ENCODE peak calls at places on chromosomes 16 and 17, in nine cellular contexts. Q, A, O, U, K, G, F, P and Y are unnamed samples. For H3K36me3, the result is how much of the 10 kb centered on the place peaks cover.

GRCh38 chr16:55471448-55472097 is 7.4 kb upstream of the MMP2 start:
- DNase-seq in A (no peak), O (no peak), U (no peak), Q (no peak), G (no peak), K (no peak), P (peak), F (no peak), Y (no peak)

GRCh38 chr16:2919511-2920255 is 8.0 kb downstream of the FLYWCH1 start:
- DNase-seq in O (no peak), F (peak), U (no peak), P (peak), A (peak), G (no peak), K (peak), Q (peak), Y (peak)

GRCh38 chr16:67555795-67556212 is 6.5 kb upstream of the CTCF start:
- DNase-seq in O (no peak), A (no peak), K (no peak), P (peak), U (no peak), Q (no peak), G (no peak), F (no peak), Y (no peak)

GRCh38 chr17:77771145-77771544 is 187.4 kb upstream of the TNRC6C start:
- DNase-seq in A (no peak), O (no peak), P (no peak), F (no peak), K (no peak), G (no peak), U (no peak), Q (no peak), Y (no peak)

GRCh38 chr16:16887193-16887592 is 508.3 kb downstream of the NPIPA7 start:
- DNase-seq in F (no peak), G (no peak), P (no peak), O (no peak), Q (no peak), A (no peak), U (peak), K (no peak), Y (no peak)

GRCh38 chr16:85492617-85492957 is 120.5 kb upstream of the GSE1 start:
- DNase-seq in P (no peak), U (no peak), A (no peak), Q (no peak), G (no peak), O (no peak), F (no peak), K (no peak), Y (no peak)

GRCh38 chr16:85718682-85719081 is 29.9 kb upstream of the GINS2 start:
- DNase-seq in G (no peak), P (no peak), O (no peak), K (no peak), A (no peak), F (peak), U (no peak), Q (no peak), Y (peak)

GRCh38 chr17:79045830-79046500 is 22.0 kb downstream of the C1QTNF1 start:
- DNase-seq in A (peak), G (peak), K (peak), P (peak), F (peak), Q (peak), O (peak), U (no peak), Y (peak)

GRCh38 chr17:79572136-79572915 is 38.5 kb downstream of the RBFOX3 start:
- DNase-seq in A (no peak), P (no peak), U (no peak), Q (no peak), F (no peak), O (peak), G (no peak), K (no peak), Y (no peak)

GRCh38 chr17:76384987-76385891 is 830 bp downstream of the SPHK1 start:
- DNase-seq in K (peak), Q (no peak), A (no peak), F (peak), O (no peak), G (no peak), P (peak), U (no peak), Y (peak)

GRCh38 chr17:17822189-17822978 is 14.4 kb downstream of the SREBF1 start:
- DNase-seq in U (no peak), K (peak), P (peak), Q (peak), A (peak), F (peak), O (peak), G (peak), Y (no peak)

GRCh38 chr17:66915204-66915611 is 49.3 kb upstream of the CACNG4 start:
- DNase-seq in U (no peak), O (no peak), G (peak), F (peak), K (peak), Q (peak), A (no peak), P (no peak), Y (peak)

GRCh38 chr17:72164340-72164739 is 43.5 kb downstream of the SOX9 start:
- DNase-seq in P (peak), U (no peak), O (no peak), A (no peak), F (no peak), K (no peak), Q (no peak), G (no peak), Y (no peak)

GRCh38 chr17:50565559-50566350 is 5.2 kb downstream of the CACNA1G start:
- DNase-seq in F (no peak), Q (no peak), A (no peak), P (peak), K (no peak), O (no peak), G (no peak), U (no peak), Y (no peak)

GRCh38 chr17:80980397-80981061 is 11.1 kb upstream of the CHMP6 start:
- DNase-seq in F (no peak), O (no peak), G (no peak), U (no peak), K (no peak), Q (no peak), P (peak), A (no peak), Y (no peak)

GRCh38 chr16:11231367-11231970 is 24.5 kb downstream of the SOCS1 start:
- DNase-seq in U (no peak), F (no peak), Q (no peak), K (peak), G (no peak), A (no peak), O (no peak), P (no peak), Y (no peak)

GRCh38 chr16:11234884-11235702 is 20.9 kb downstream of the SOCS1 start:
- DNase-seq in P (peak), Q (no peak), G (no peak), K (no peak), F (no peak), O (no peak), U (no peak), A (no peak), Y (no peak)

GRCh38 chr16:11233727-11234376 is 22.2 kb downstream of the SOCS1 start:
- DNase-seq in G (no peak), O (no peak), P (no peak), U (no peak), A (no peak), K (no peak), F (no peak), Q (no peak), Y (peak)

GRCh38 chr16:11232302-11232851 is 23.6 kb downstream of the SOCS1 start:
- DNase-seq in F (no peak), A (no peak), Q (no peak), O (no peak), U (no peak), K (no peak), G (no peak), P (no peak), Y (no peak)

DNA sequence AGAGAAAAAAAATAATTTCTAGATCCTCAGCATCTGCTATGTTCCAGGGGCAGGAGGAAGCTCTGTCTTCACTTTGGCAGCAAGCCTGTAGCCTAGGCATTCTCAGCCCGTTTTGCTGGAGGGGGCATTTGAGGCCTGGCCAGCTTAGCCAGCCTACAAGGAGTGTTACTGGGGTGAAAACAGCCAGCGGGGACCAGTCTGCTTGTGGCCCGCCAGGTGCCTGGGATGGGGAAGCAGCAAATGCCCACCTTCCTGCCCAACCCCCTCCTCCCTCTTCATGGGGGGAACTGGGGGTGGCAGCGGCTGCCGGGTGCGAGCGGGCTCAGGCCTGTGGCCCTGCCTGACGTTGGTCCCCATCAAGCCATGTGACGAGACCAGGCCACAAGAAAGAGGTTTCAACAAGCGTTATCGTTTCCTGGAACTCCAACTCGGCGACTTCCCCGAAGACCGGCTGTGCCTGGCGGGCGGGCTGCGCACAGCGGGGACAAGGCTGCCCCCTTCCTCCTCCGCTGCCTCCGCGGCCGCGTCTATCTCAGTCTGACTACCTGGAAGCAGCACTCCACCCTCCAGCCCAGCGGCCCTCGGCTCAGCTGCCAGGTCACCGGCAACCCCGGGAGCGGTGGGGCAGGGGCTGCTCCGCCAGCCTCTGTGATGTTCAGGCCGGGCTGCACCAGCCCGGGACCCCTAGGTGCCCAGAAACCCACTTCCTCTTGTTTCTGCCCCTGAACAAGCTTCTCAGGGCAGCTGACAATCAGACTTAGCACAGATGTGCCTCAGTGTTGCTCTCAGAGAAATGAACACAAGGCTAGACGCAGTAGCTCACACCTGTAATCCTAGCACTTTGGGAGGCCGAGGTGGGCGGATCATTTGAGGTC is 22.9 kb downstream of the SOCS1 start:
- DNase-seq in F (peak), O (no peak), A (no peak), G (no peak), U (no peak), Q (no peak), K (no peak), P (no peak), Y (peak)
- TF ChIP-seq POLR2A in F (no peak), O (no peak), A (no peak), G (no peak), U (no peak), Q (no peak), K (no peak), P (no peak), Y (peak)

GRCh38 chr16:21646091-21646490 is 6.3 kb downstream of the IGSF6 start:
- DNase-seq in F (no peak), K (peak), P (no peak), A (no peak), U (no peak), O (no peak), G (no peak), Q (no peak), Y (no peak)

GRCh38 chr16:21643787-21644186 is 8.6 kb downstream of the IGSF6 start:
- DNase-seq in Q (no peak), A (no peak), F (no peak), G (no peak), K (no peak), O (no peak), U (no peak), P (no peak), Y (no peak)

GRCh38 chr16:21644674-21645073 is 7.7 kb downstream of the IGSF6 start:
- DNase-seq in G (no peak), P (no peak), A (no peak), Q (no peak), K (no peak), O (no peak), U (no peak), F (no peak), Y (no peak)

GRCh38 chr16:21646721-21647561 is 5.5 kb downstream of the IGSF6 start:
- DNase-seq in F (peak), A (no peak), Q (no peak), U (no peak), P (no peak), O (no peak), K (no peak), G (no peak), Y (peak)

GRCh38 chr16:21645261-21645721 is 7.1 kb downstream of the IGSF6 start:
- DNase-seq in Q (no peak), G (no peak), K (no peak), P (peak), A (no peak), U (no peak), O (no peak), F (no peak), Y (no peak)
- H3K36me3 ChIP-seq in Q (under half), G (under half), K (under half), P (under half), A (under half), U (under half), O (under half), F (under half), Y (under half)

GRCh38 chr17:54900457-54901229 is at the start of gene TOM1L1:
- DNase-seq in P (peak), A (peak), Q (peak), F (peak), O (peak), K (peak), U (no peak), G (peak), Y (peak)
- TF ChIP-seq POLR2A in P (no peak), A (no peak), Q (no peak), F (no peak), O (peak), K (peak), U (no peak), G (no peak), Y (peak)

DNA sequence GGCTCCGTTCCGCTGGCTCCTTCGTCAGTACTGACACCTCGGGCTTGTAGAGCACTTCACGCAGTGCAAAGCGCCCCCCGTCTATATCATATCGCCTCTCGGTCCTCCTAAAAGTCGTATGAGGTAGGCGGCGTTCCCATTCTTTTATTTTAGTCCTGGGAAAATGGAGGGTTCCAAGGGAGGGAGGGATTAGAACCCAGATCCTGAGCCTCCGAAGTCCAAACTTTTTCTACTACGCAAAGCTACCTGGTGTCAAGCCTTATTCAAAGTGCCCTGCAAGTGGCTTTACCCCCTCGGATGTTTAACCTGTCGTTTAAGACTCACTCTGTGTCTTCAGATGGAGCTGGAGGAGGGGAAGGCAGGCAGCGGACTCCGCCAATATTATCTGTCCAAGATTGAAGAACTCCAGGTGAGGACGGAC is 348 bp upstream of the FTSJ3 start:
- DNase-seq in P (no peak), K (no peak), Q (no peak), O (no peak), G (no peak), U (no peak), A (no peak), F (no peak), Y (no peak)
- H3K36me3 ChIP-seq in P (half or more), K (under half), Q (under half), O (under half), G (under half), U (half or more), A (under half), F (half or more), Y (under half)

GRCh38 chr16:89892055-89892630 is 18.8 kb downstream of the TCF25 start:
- DNase-seq in F (no peak), K (no peak), Q (no peak), A (no peak), O (no peak), P (no peak), U (no peak), G (no peak), Y (no peak)

GRCh38 chr16:89892635-89893034 is 19.2 kb downstream of the TCF25 start:
- DNase-seq in O (no peak), F (no peak), U (no peak), Q (no peak), P (no peak), A (no peak), K (no peak), G (no peak), Y (no peak)

GRCh38 chr16:89890200-89890599 is 16.8 kb downstream of the TCF25 start:
- DNase-seq in F (no peak), U (no peak), O (no peak), P (no peak), Q (no peak), K (no peak), G (no peak), A (no peak), Y (no peak)

GRCh38 chr16:89893642-89894548 is 20.5 kb downstream of the TCF25 start:
- DNase-seq in O (no peak), A (no peak), P (no peak), U (no peak), K (no peak), G (no peak), Q (no peak), F (no peak), Y (no peak)

GRCh38 chr16:89890886-89891657 is 17.7 kb downstream of the TCF25 start:
- DNase-seq in O (no peak), A (no peak), G (no peak), Q (peak), U (no peak), K (peak), F (no peak), P (no peak), Y (no peak)
- TF ChIP-seq POLR2A in O (no peak), A (no peak), G (no peak), Q (no peak), U (no peak), K (no peak), F (no peak), P (no peak), Y (no peak)

GRCh38 chr16:31125844-31126243 is 8.4 kb downstream of the KAT8 start:
- DNase-seq in K (no peak), U (no peak), P (no peak), G (no peak), Q (no peak), A (no peak), O (no peak), F (no peak), Y (no peak)
- H3K36me3 ChIP-seq in K (under half), U (under half), P (under half), G (under half), Q (under half), A (under half), O (under half), F (half or more), Y (under half)